ENCODE peak calls at places on chromosomes 2 and 18, in seven cellular contexts. One of them, this sample, is unnamed.

GRCh38 chr2:111954602-111955332 is 56.4 kb downstream of the MERTK start:
- DNase-seq in thyroid gland: no peak
- DNase-seq in CD8-positive, alpha-beta T cell: no peak
- DNase-seq in NB4: no peak
- DNase-seq in HFF-Myc: no peak
- DNase-seq in IMR-90: no peak
- DNase-seq in HFFc6: no peak
- DNase-seq in this sample: no peak

GRCh38 chr2:144453486-144454158 is 66.3 kb downstream of the ZEB2 start:
- DNase-seq in HFFc6: peak; percentile 42
- DNase-seq in NB4: no peak
- DNase-seq in CD8-positive, alpha-beta T cell: no peak
- DNase-seq in thyroid gland: no peak
- DNase-seq in HFF-Myc: no peak
- DNase-seq in IMR-90: peak; percentile 50
- DNase-seq in this sample: no peak

GRCh38 chr18:53541924-53542323 is 682.5 kb downstream of the MBD2 start:
- DNase-seq in NB4: no peak
- DNase-seq in IMR-90: no peak
- DNase-seq in HFFc6: no peak
- DNase-seq in HFF-Myc: no peak
- DNase-seq in thyroid gland: no peak
- DNase-seq in CD8-positive, alpha-beta T cell: no peak
- DNase-seq in this sample: no peak

GRCh38 chr2:41782306-41783158 is 265.3 kb upstream of the PKDCC start:
- DNase-seq in HFF-Myc: peak; percentile 7
- DNase-seq in thyroid gland: peak; percentile 38
- DNase-seq in HFFc6: peak; percentile 16
- DNase-seq in IMR-90: peak; percentile 30
- DNase-seq in CD8-positive, alpha-beta T cell: peak; percentile 16
- DNase-seq in NB4: peak; percentile 55
- DNase-seq in this sample: no peak

GRCh38 chr2:217393585-217394032 is 533.7 kb upstream of the TNP1 start:
- DNase-seq in CD8-positive, alpha-beta T cell: no peak
- DNase-seq in NB4: no peak
- DNase-seq in thyroid gland: peak; percentile 81
- DNase-seq in HFF-Myc: peak; percentile 81
- DNase-seq in HFFc6: peak; percentile 92
- DNase-seq in IMR-90: peak; percentile 96
- DNase-seq in this sample: no peak

GRCh38 chr18:32158108-32158624 is 31.7 kb upstream of the MEP1B start:
- DNase-seq in thyroid gland: peak; percentile 83
- DNase-seq in IMR-90: peak; percentile 89
- DNase-seq in HFF-Myc: peak; percentile 81
- DNase-seq in HFFc6: peak; percentile 77
- DNase-seq in CD8-positive, alpha-beta T cell: peak; percentile 71
- DNase-seq in NB4: peak; percentile 83
- DNase-seq in this sample: peak; percentile 33

GRCh38 chr2:44528595-44528994 is 166.8 kb downstream of the CAMKMT start:
- DNase-seq in NB4: no peak
- DNase-seq in HFF-Myc: no peak
- DNase-seq in thyroid gland: no peak
- DNase-seq in HFFc6: peak; percentile 74
- DNase-seq in IMR-90: peak; percentile 81
- DNase-seq in CD8-positive, alpha-beta T cell: no peak
- DNase-seq in this sample: no peak

GRCh38 chr2:196591621-196592022 is 47.9 kb upstream of the CCDC150 start:
- DNase-seq in thyroid gland: no peak
- DNase-seq in HFF-Myc: no peak
- DNase-seq in IMR-90: no peak
- DNase-seq in CD8-positive, alpha-beta T cell: no peak
- DNase-seq in HFFc6: no peak
- DNase-seq in NB4: no peak
- DNase-seq in this sample: no peak

GRCh38 chr18:37567061-37567993 is 1.7 kb upstream of the CELF4 start:
- DNase-seq in HFF-Myc: no peak
- DNase-seq in NB4: no peak
- DNase-seq in IMR-90: no peak
- DNase-seq in thyroid gland: no peak
- DNase-seq in CD8-positive, alpha-beta T cell: no peak
- DNase-seq in HFFc6: no peak
- DNase-seq in this sample: no peak

GRCh38 chr18:37566479-37567060 is 972 bp upstream of the CELF4 start:
- DNase-seq in HFFc6: no peak
- DNase-seq in NB4: no peak
- DNase-seq in CD8-positive, alpha-beta T cell: no peak
- DNase-seq in thyroid gland: no peak
- DNase-seq in HFF-Myc: no peak
- DNase-seq in IMR-90: no peak
- DNase-seq in this sample: no peak

GRCh38 chr18:37567994-37568359 is 2.4 kb upstream of the CELF4 start:
- DNase-seq in IMR-90: no peak
- DNase-seq in thyroid gland: no peak
- DNase-seq in HFFc6: no peak
- DNase-seq in CD8-positive, alpha-beta T cell: no peak
- DNase-seq in HFF-Myc: no peak
- DNase-seq in NB4: no peak
- DNase-seq in this sample: no peak

GRCh38 chr18:37570336-37570930 is 4.8 kb upstream of the CELF4 start:
- DNase-seq in IMR-90: no peak
- DNase-seq in thyroid gland: no peak
- DNase-seq in HFF-Myc: no peak
- DNase-seq in CD8-positive, alpha-beta T cell: no peak
- DNase-seq in HFFc6: no peak
- DNase-seq in NB4: no peak
- DNase-seq in this sample: no peak

DNA sequence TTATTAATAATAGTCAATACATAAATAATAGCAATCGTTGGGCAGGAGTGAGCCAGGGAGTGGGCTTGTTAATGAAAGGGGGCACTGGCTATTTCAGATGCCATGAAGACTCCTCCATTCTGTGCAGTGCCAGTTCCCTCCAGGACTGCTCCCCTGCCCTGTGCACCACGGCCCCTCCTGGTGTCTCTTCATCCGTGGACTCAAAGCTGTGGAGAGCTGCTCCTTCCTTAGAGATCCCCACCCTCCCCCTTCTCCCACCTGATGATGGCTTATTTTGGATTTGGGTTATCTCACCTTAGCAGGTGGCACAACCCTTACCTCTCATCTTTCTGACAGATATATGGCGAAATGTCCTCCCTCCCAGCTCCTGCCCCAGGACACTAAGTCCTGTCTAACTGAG is 3.1 kb upstream of the CELF4 start:
- DNase-seq in CD8-positive, alpha-beta T cell: no peak
- DNase-seq in NB4: no peak
- DNase-seq in HFFc6: no peak
- DNase-seq in thyroid gland: no peak
- DNase-seq in HFF-Myc: no peak
- DNase-seq in IMR-90: no peak
- DNase-seq in this sample: no peak
- TF ChIP-seq CTCF in CD8-positive, alpha-beta T cell: no peak
- TF ChIP-seq CTCF in NB4: no peak
- TF ChIP-seq CTCF in HFFc6: no peak
- TF ChIP-seq CTCF in thyroid gland: no peak
- TF ChIP-seq CTCF in HFF-Myc: no peak
- TF ChIP-seq CTCF in IMR-90: no peak
- TF ChIP-seq CTCF in this sample: no peak

GRCh38 chr18:27009293-27009692 is 143.8 kb upstream of the AQP4 start:
- DNase-seq in thyroid gland: no peak
- DNase-seq in HFF-Myc: no peak
- DNase-seq in CD8-positive, alpha-beta T cell: no peak
- DNase-seq in HFFc6: no peak
- DNase-seq in NB4: no peak
- DNase-seq in IMR-90: no peak
- DNase-seq in this sample: no peak

GRCh38 chr18:27004056-27004829 is 138.7 kb upstream of the AQP4 start:
- DNase-seq in NB4: peak; percentile 15
- DNase-seq in IMR-90: no peak
- DNase-seq in HFFc6: no peak
- DNase-seq in CD8-positive, alpha-beta T cell: no peak
- DNase-seq in thyroid gland: no peak
- DNase-seq in HFF-Myc: no peak
- DNase-seq in this sample: no peak

GRCh38 chr18:27007880-27008279 is 142.4 kb upstream of the AQP4 start:
- DNase-seq in CD8-positive, alpha-beta T cell: no peak
- DNase-seq in NB4: no peak
- DNase-seq in HFFc6: no peak
- DNase-seq in HFF-Myc: no peak
- DNase-seq in IMR-90: no peak
- DNase-seq in thyroid gland: no peak
- DNase-seq in this sample: no peak

GRCh38 chr18:27008575-27008974 is 143.1 kb upstream of the AQP4 start:
- DNase-seq in HFF-Myc: no peak
- DNase-seq in NB4: no peak
- DNase-seq in IMR-90: no peak
- DNase-seq in thyroid gland: no peak
- DNase-seq in CD8-positive, alpha-beta T cell: no peak
- DNase-seq in HFFc6: no peak
- DNase-seq in this sample: no peak

GRCh38 chr18:27005589-27005988 is 140.1 kb upstream of the AQP4 start:
- DNase-seq in HFF-Myc: no peak
- DNase-seq in CD8-positive, alpha-beta T cell: no peak
- DNase-seq in NB4: peak; percentile 31
- DNase-seq in HFFc6: no peak
- DNase-seq in IMR-90: no peak
- DNase-seq in thyroid gland: no peak
- DNase-seq in this sample: no peak
- TF ChIP-seq CTCF in HFF-Myc: peak; percentile 26
- TF ChIP-seq CTCF in CD8-positive, alpha-beta T cell: no peak
- TF ChIP-seq CTCF in NB4: peak; percentile 38
- TF ChIP-seq CTCF in HFFc6: no peak
- TF ChIP-seq CTCF in IMR-90: no peak
- TF ChIP-seq CTCF in thyroid gland: no peak
- TF ChIP-seq CTCF in this sample: no peak

DNA sequence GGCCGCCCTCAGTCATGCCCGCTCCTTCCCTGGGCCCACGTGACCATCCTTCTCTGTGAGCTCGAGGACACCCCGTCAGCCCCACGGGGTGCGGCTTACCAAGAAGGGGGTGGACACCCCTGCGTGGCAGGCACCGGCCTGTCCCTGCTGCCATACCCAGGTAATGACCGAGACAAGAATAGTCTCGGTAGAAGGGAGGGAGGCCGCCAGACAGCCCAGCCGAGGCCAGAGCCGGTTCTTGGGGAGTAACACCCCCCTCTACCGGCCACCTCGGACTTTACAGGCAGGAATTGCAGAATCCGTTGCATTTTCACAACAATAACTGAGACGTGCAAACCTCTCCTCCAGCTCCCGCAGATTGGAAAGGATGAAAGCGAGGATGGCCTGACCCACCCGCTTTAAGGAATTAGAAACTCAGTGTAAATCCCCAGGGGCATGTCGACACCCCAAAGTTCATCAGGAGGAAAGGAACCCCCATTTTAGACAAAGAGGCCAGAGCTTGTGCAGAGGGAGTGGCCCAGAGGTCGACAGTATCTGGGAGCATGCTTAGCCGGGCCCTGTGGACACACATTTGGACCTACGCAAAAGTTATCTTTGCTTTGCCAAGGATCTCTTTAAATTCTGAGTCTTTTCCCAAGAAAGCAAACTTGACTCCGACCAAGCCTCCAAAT is 60.1 kb upstream of the GLI2 start:
- DNase-seq in IMR-90: peak; percentile 50
- DNase-seq in NB4: peak; percentile 79
- DNase-seq in thyroid gland: peak; percentile 83
- DNase-seq in HFFc6: peak; percentile 52
- DNase-seq in CD8-positive, alpha-beta T cell: peak; percentile 33
- DNase-seq in HFF-Myc: no peak
- DNase-seq in this sample: no peak
- TF ChIP-seq CTCF in IMR-90: peak; percentile 91
- TF ChIP-seq CTCF in NB4: peak; percentile 75
- TF ChIP-seq CTCF in thyroid gland: peak; percentile 94
- TF ChIP-seq CTCF in HFFc6: peak; percentile 95
- TF ChIP-seq CTCF in CD8-positive, alpha-beta T cell: peak; percentile 61
- TF ChIP-seq CTCF in HFF-Myc: peak; percentile 69
- TF ChIP-seq CTCF in this sample: no peak

DNA sequence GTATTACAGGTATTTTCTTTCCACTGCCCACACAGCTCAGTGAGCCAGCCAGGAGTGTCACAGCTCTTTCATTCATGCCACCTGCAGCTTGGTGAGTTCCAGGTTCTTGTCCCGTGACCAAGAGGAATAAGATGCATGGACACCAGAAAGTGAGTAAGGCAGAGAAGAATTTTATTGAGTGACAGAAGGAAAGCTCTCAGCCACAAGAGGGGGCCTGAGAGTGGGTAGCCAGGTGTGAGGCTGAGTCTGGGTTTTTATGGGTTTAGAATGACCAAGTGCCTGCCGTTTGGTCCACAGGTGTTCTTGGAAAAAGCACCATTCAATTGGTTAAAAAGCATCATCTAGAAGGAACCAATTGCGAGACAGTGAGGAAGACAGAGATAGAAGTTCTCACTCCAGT is 1097.1 kb upstream of the SLC39A10 start:
- DNase-seq in CD8-positive, alpha-beta T cell: no peak
- DNase-seq in HFFc6: no peak
- DNase-seq in HFF-Myc: no peak
- DNase-seq in thyroid gland: no peak
- DNase-seq in IMR-90: no peak
- DNase-seq in NB4: no peak
- DNase-seq in this sample: no peak
- TF ChIP-seq CTCF in CD8-positive, alpha-beta T cell: no peak
- TF ChIP-seq CTCF in HFFc6: no peak
- TF ChIP-seq CTCF in HFF-Myc: no peak
- TF ChIP-seq CTCF in thyroid gland: no peak
- TF ChIP-seq CTCF in IMR-90: no peak
- TF ChIP-seq CTCF in NB4: no peak
- TF ChIP-seq CTCF in this sample: no peak

DNA sequence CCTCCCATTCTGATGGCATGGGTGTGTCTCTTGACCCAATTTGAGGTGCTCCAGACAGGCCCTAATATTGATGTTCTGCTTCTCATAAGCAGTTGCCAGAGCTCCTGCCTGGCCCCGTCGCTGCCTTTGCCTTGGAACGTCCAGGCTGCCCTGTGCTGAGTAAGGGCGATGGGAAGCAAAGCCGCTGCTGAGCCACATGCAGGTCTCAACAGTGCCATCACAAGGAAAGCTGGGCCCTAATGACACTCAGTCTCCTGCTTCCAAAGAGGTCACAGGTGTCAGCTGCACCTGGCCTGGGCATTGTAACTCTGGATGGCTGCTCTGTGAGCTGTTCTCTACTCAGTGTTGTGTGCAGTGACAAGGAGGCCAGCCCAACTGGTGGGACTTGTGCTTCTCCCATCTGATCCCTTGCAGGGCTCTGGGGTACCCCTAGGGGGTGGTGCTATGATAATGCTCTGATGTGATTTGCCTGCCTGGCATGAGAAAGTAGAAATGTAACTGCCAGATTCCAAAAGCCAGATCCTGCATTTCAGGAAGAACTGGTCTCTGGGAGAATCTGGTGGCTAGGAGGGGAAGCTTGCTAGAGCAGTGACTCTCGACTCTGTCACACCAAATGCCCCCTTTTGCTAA is 8.7 kb downstream of the TTC39C start:
- DNase-seq in HFFc6: no peak
- DNase-seq in CD8-positive, alpha-beta T cell: no peak
- DNase-seq in HFF-Myc: no peak
- DNase-seq in NB4: no peak
- DNase-seq in IMR-90: no peak
- DNase-seq in thyroid gland: no peak
- DNase-seq in this sample: no peak
- TF ChIP-seq CTCF in HFFc6: peak; percentile 31
- TF ChIP-seq CTCF in CD8-positive, alpha-beta T cell: no peak
- TF ChIP-seq CTCF in HFF-Myc: peak; percentile 20
- TF ChIP-seq CTCF in NB4: no peak
- TF ChIP-seq CTCF in IMR-90: no peak
- TF ChIP-seq CTCF in thyroid gland: no peak
- TF ChIP-seq CTCF in this sample: no peak

This sample was measured in activated B cell treated with CpG ODN at 0.5 μM for 24 hours.